ENCODE peak calls at places on chromosome 22, in eight cellular contexts. H is A549, A is H1, Y is HCT116, Q is HepG2, O is SK-N-SH, M is K562, J is GM12878. L is an unnamed sample.

GRCh38 chr22:43482310-43482625 is 70.5 kb downstream of the MPPED1 start:
- DNase-seq in H (no peak), A (no peak), Y (no peak), Q (no peak), O (no peak), M (no peak), J (no peak), L (no peak)

GRCh38 chr22:19463491-19464469 is 15.2 kb downstream of the UFD1 start:
- DNase-seq in H (no peak), A (no peak), Y (no peak), Q (no peak), O (no peak), M (no peak), J (no peak), L (no peak)

GRCh38 chr22:41021655-41022454 is 70.5 kb upstream of the EP300 start:
- DNase-seq in H (peak; percentile 64), A (peak; percentile 84), Y (peak; percentile 41), Q (peak; percentile 36), O (peak; percentile 68), M (peak; percentile 77), J (no peak), L (peak; percentile 17)

GRCh38 chr22:29477919-29478318 is 2.1 kb upstream of the NEFH start:
- DNase-seq in H (peak; percentile 32), A (no peak), Y (no peak), Q (no peak), O (peak; percentile 53), M (peak; percentile 34), J (no peak), L (no peak)

GRCh38 chr22:47190276-47190956 is 428.0 kb downstream of the TBC1D22A start:
- DNase-seq in H (no peak), A (no peak), Y (no peak), Q (no peak), O (no peak), M (no peak), J (no peak), L (no peak)

GRCh38 chr22:20590477-20591294 is 83.3 kb downstream of the MED15 start:
- DNase-seq in H (no peak), A (no peak), Y (no peak), Q (no peak), O (no peak), M (no peak), J (no peak), L (no peak)

GRCh38 chr22:40178417-40179409 is 988 bp downstream of the TNRC6B start:
- DNase-seq in H (no peak), A (no peak), Y (no peak), Q (peak; percentile 31), O (peak; percentile 16), M (no peak), J (no peak), L (peak; percentile 71)

GRCh38 chr22:41314821-41315220 is 13.5 kb downstream of the ZC3H7B start:
- DNase-seq in H (no peak), A (no peak), Y (no peak), Q (no peak), O (no peak), M (no peak), J (no peak), L (no peak)

GRCh38 chr22:28674121-28674563 is 5.5 kb downstream of the TTC28 start:
- DNase-seq in H (no peak), A (no peak), Y (no peak), Q (no peak), O (peak; percentile 10), M (peak; percentile 32), J (peak; percentile 40), L (no peak)

GRCh38 chr22:40176921-40177737 is 596 bp upstream of the TNRC6B start:
- DNase-seq in H (peak; percentile 49), A (peak; percentile 77), Y (no peak), Q (peak; percentile 87), O (no peak), M (peak; percentile 60), J (peak; percentile 41), L (peak; percentile 61)

GRCh38 chr22:37184816-37185541 is 3.1 kb downstream of the C1QTNF6 start:
- DNase-seq in H (no peak), A (no peak), Y (no peak), Q (no peak), O (no peak), M (no peak), J (no peak), L (no peak)

GRCh38 chr22:37186997-37187522 is 987 bp downstream of the C1QTNF6 start:
- DNase-seq in H (peak; percentile 36), A (no peak), Y (no peak), Q (no peak), O (no peak), M (no peak), J (no peak), L (peak; percentile 37)

GRCh38 chr22:37187552-37187890 is 526 bp downstream of the C1QTNF6 start:
- DNase-seq in H (peak; percentile 25), A (no peak), Y (no peak), Q (no peak), O (peak; percentile 63), M (no peak), J (no peak), L (peak; percentile 79)

GRCh38 chr22:37185646-37186227 is 2.3 kb downstream of the C1QTNF6 start:
- DNase-seq in H (no peak), A (no peak), Y (no peak), Q (no peak), O (no peak), M (no peak), J (no peak), L (no peak)

GRCh38 chr22:37186228-37186996 is 1.6 kb downstream of the C1QTNF6 start:
- DNase-seq in H (peak; percentile 94), A (peak; percentile 68), Y (peak; percentile 97), Q (peak; percentile 64), O (peak; percentile 85), M (peak; percentile 86), J (peak; percentile 55), L (peak; percentile 85)
- H3K4me2 ChIP-seq in H (peak overlapping the region; percentile 96), A (no peak overlapping the region), Y (peak overlapping the region; percentile 96), Q (no peak overlapping the region), O (peak overlapping the region; percentile 91), M (no peak overlapping the region), J (peak overlapping the region; percentile 14), L (peak overlapping the region; percentile 54)

GRCh38 chr22:17587631-17588030 is 24.3 kb downstream of the SLC25A18 start:
- DNase-seq in H (no peak), A (no peak), Y (no peak), Q (no peak), O (no peak), M (no peak), J (no peak), L (no peak)
- TF ChIP-seq MAX in H (no peak), A (no peak), Y (no peak), Q (no peak), O (no peak), M (no peak), J (no peak), L (no peak)

DNA sequence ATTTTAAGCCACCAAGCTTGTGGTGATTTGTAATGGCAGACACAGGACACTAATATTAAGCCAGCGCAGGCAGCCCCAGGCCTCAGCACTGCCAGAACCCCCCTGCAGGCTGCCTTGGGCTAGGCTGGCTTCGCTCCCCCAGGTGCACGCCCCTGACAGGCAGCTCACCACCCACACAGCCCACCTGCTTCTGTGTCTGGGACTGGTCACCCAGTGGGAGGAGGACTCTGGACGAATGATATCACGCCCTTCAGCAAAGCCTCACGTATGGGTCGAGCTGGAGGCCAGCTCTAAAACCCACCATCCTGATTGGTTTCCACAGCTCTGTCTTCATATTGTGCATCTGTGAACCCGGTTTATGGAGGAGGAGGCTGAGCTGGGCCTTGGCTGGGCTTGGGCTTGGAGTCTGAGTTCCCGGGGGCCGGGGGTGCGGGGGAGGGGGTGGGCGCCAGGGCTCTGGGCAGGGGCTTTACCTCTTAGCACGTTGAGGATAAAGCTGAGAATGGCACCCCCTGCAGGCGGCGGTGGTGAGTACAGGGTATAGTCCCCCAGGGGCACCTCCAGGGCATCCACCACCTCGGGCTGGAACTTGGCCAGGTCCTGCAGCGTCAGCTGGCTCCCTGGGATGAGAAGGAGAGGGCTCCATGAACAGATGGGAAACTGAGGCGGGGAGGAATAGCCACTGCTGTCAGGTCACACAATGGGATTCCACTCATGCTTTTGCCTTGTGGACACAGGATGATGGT is 13.8 kb downstream of the GGT5 start:
- DNase-seq in H (no peak), A (peak; percentile 98), Y (no peak), Q (no peak), O (peak; percentile 53), M (peak; percentile 47), J (no peak), L (peak; percentile 18)
- TF ChIP-seq CTCF in H (peak; percentile 24), A (peak; percentile 78), Y (peak; percentile 59), Q (peak; percentile 61), O (peak; percentile 37), M (peak; percentile 42), J (peak; percentile 46), L (peak; percentile 21)

GRCh38 chr22:32538516-32538915 is 63.9 kb downstream of the FBXO7 start:
- DNase-seq in H (no peak), A (no peak), Y (no peak), Q (no peak), O (no peak), M (no peak), J (no peak), L (no peak)

GRCh38 chr22:32542332-32543019 is 67.9 kb downstream of the FBXO7 start:
- DNase-seq in H (no peak), A (no peak), Y (no peak), Q (no peak), O (no peak), M (no peak), J (no peak), L (no peak)

GRCh38 chr22:32541481-32541880 is 66.9 kb downstream of the FBXO7 start:
- DNase-seq in H (no peak), A (no peak), Y (no peak), Q (no peak), O (no peak), M (no peak), J (no peak), L (no peak)

GRCh38 chr22:32543020-32543357 is 68.4 kb downstream of the FBXO7 start:
- DNase-seq in H (no peak), A (no peak), Y (no peak), Q (no peak), O (no peak), M (no peak), J (no peak), L (no peak)

DNA sequence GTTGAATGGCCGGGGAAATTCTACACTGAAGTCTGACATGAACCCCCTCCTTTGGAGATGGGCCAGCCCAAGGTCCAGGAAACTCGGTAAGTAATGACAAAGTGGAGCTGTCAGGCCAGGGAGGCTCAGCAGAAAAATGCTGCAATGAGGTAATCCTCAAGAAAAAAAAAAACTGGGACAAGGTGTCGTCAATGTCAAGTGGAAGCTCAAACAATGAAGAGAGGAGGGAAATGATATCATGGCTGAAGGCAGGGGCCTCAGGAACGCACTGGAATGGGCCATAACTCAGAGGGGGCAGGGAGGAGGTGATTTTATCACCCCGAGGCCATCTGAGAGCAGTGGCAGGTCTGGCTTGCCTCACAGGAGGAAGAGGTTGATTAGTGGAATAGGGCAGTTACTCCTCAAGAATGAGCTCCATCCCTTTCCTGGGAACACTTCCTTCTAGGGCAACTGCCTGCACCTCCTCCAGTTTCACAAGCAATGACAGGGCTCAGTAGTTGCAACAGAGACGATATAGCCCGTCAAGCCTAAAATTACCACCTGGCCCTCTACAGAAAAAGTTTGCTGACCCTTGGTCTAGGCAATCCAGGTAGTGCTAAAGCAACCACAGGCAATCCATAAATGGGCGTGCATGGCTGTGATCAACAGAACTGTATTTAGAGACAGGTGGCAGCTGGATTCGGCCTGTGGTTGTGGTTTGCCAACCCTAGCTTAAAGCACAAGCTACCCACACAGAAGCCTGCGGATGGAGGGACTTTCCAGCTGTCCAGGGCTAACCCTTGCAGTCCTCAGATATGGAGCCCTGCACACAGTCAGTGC is 65.2 kb downstream of the FBXO7 start:
- DNase-seq in H (peak; percentile 16), A (no peak), Y (no peak), Q (no peak), O (no peak), M (peak; percentile 54), J (peak; percentile 28), L (no peak)
- H3K4me2 ChIP-seq in H (no peak overlapping the region), A (no peak overlapping the region), Y (no peak overlapping the region), Q (peak overlapping the region; percentile 0), O (no peak overlapping the region), M (peak overlapping the region; percentile 43), J (no peak overlapping the region), L (no peak overlapping the region)